ENCODE peak calls at places on chromosomes 11 and 22, in four cellular contexts. D, T, X and Q are unnamed samples.

GRCh38 chr11:120660024-120660565 is 148.5 kb downstream of the GRIK4 start:
- DNase-seq in X (peak), D (peak), T (no peak), Q (peak)

GRCh38 chr11:67302571-67303131 is 679 bp upstream of the SSH3 start:
- DNase-seq in D (no peak), X (no peak), T (no peak), Q (no peak)

GRCh38 chr11:3218483-3219280 is at the start of gene MRGPRG:
- DNase-seq in X (no peak), D (no peak), T (no peak), Q (no peak)

GRCh38 chr11:118544647-118545010 is 13.6 kb downstream of the TMEM25 start:
- DNase-seq in T (no peak), D (no peak), X (no peak), Q (no peak)

GRCh38 chr11:84165139-84165538 is 879.0 kb upstream of the CCDC90B start:
- DNase-seq in T (no peak), D (no peak), X (no peak), Q (no peak)

GRCh38 chr11:129973809-129974208 is 28.8 kb downstream of the PRDM10 start:
- DNase-seq in X (peak), D (no peak), T (no peak), Q (no peak)

GRCh38 chr11:66220566-66220935 is 47.9 kb upstream of the RAB1B start:
- DNase-seq in D (no peak), T (no peak), X (no peak), Q (no peak)

GRCh38 chr22:43263645-43264514 is 76.9 kb upstream of the TTLL12 start:
- DNase-seq in T (no peak), X (peak), D (peak), Q (peak)

GRCh38 chr11:65615950-65616574 is 486 bp downstream of the PCNX3 start:
- DNase-seq in D (peak), X (peak), T (no peak), Q (no peak)

GRCh38 chr22:19597399-19597735 is 73.2 kb upstream of the CLDN5 start:
- DNase-seq in T (no peak), D (peak), X (peak), Q (no peak)

GRCh38 chr11:112285918-112286317 is 25.3 kb upstream of the PLET1 start:
- DNase-seq in X (no peak), T (no peak), D (peak), Q (no peak)

GRCh38 chr11:95363189-95363588 is 132.2 kb upstream of the SESN3 start:
- DNase-seq in T (no peak), D (no peak), X (no peak), Q (no peak)
- TF ChIP-seq TCF7L2 in T (no peak), D (no peak), X (no peak), Q (no peak)

DNA sequence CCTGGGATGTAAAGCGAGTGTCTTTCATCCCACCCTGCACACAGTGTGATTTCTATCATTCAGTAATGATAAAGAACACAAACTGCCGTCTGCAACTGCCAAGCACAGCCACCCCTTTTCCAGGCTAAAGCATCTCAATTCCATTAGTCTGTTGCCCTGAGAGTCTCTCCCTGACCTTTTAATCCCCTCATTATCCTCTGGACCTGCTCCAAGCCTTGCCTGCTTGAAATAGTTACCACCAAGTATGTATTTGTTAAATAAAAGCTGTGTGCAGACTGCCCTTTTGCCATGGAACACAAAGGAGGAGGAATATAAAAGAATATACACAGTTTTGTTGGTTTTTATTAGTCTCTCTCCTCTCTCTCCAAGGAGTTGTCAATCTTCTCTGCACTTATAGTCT is 13.0 kb downstream of the GRAP2 start:
- DNase-seq in D (no peak), X (no peak), T (no peak), Q (no peak)
- TF ChIP-seq TCF7L2 in D (no peak), X (no peak), T (no peak), Q (no peak)

DNA sequence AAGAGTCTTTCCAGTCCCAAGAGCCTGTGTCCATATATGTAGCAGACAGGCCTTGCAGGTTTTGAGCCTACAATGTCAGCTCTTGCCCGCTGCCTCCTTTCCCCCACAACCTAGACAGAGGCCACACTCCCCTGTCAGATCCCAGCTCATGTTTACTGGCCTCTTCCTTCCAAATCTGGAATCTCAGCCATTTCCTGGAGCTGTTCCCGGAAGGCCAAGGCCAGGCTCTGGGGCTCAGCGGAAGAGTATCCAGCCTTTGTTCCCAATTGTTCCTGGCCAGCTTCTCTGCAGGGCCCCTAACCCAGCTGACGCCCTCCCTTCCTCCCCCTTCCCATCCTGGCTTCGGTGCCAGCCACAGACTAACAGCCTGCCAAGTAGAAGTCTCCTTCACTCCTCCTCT is 1.0 kb upstream of the ROBO4 start:
- DNase-seq in X (peak), T (no peak), D (no peak), Q (no peak)
- TF ChIP-seq TCF7L2 in X (no peak), T (no peak), D (no peak), Q (no peak)

GRCh38 chr22:26587991-26588613 is 1.8 kb downstream of the TPST2 start:
- DNase-seq in T (no peak), X (no peak), D (no peak), Q (no peak)

GRCh38 chr22:26590525-26590858 is 560 bp upstream of the TPST2 start:
- DNase-seq in D (no peak), T (no peak), X (peak), Q (no peak)

GRCh38 chr22:26589845-26590524 is at the start of gene TPST2:
- DNase-seq in D (peak), T (no peak), X (peak), Q (peak)

GRCh38 chr22:26588749-26589366 is 1.1 kb downstream of the TPST2 start:
- DNase-seq in X (peak), T (no peak), D (no peak), Q (no peak)

GRCh38 chr22:26589367-26589844 is 526 bp downstream of the TPST2 start:
- DNase-seq in T (no peak), X (no peak), D (no peak), Q (no peak)
- TF ChIP-seq TCF7L2 in T (no peak), X (no peak), D (no peak), Q (no peak)

GRCh38 chr11:4839851-4840549 is 9.0 kb downstream of the OR51S1 start:
- DNase-seq in X (no peak), T (no peak), D (no peak), Q (no peak)
- TF ChIP-seq TCF7L2 in X (no peak), T (no peak), D (no peak), Q (no peak)

GRCh38 chr22:46462726-46463371 is 74.6 kb downstream of the CELSR1 start:
- DNase-seq in X (no peak), D (peak), T (no peak), Q (peak)
- TF ChIP-seq TCF7L2 in X (no peak), D (no peak), T (no peak), Q (no peak)

GRCh38 chr22:36816635-36817428 is at the start of gene PVALB:
- DNase-seq in X (no peak), T (no peak), D (peak), Q (no peak)
- TF ChIP-seq TCF7L2 in X (no peak), T (no peak), D (no peak), Q (no peak)

GRCh38 chr11:218815-219593 is 11.5 kb downstream of the RIC8A start:
- DNase-seq in X (no peak), T (no peak), D (no peak), Q (no peak)
- TF ChIP-seq TCF7L2 in X (no peak), T (no peak), D (no peak), Q (no peak)

DNA sequence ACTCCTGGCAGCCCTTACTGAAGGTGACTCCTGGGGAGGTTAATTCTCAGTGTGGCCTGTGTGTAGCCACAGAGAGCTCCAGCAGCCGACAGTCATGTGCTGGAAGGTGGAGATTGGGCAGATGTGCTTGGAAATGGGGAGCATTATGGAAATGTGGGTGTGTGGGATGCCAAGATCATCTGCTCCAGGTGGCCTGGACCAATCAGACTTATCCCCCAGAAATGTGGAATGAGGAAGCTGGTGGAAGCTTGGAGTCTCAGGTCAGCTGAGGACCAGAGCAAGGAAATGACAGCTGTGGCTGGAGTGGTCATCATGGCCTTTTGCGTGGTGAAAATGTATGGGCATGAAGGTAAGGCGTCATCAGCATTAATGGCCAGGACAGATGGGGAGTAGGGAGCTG is 234.0 kb downstream of the MIAT start:
- DNase-seq in D (no peak), X (no peak), T (no peak), Q (no peak)
- TF ChIP-seq TCF7L2 in D (no peak), X (no peak), T (no peak), Q (no peak)

GRCh38 chr11:81772161-81772560 is 961.5 kb downstream of the FAM181B start:
- DNase-seq in X (no peak), T (no peak), D (no peak), Q (no peak)
- TF ChIP-seq TCF7L2 in X (no peak), T (no peak), D (no peak), Q (no peak)